ENCODE peak calls at places on chromosome 11, in four cellular contexts. T is Calu3, Y is HL-60, J is mesothelial cell of epicardium. U is an unnamed sample.

GRCh38 chr11:55624531-55624930 is 10.4 kb upstream of the OR4P4 start:
- DNase-seq in T (no peak), Y (no peak), J (no peak), U (no peak)

GRCh38 chr11:57568330-57568766 is 876 bp upstream of the UBE2L6 start:
- DNase-seq in T (peak; percentile 85), Y (peak; percentile 78), J (peak; percentile 92), U (no peak)

GRCh38 chr11:26263769-26264168 is 68.2 kb upstream of the ANO3 start:
- DNase-seq in T (no peak), Y (no peak), J (no peak), U (no peak)

GRCh38 chr11:69923641-69924307 is 104.6 kb upstream of the FGF3 start:
- DNase-seq in T (no peak), Y (no peak), J (no peak), U (no peak)

GRCh38 chr11:24709928-24710565 is 213.2 kb downstream of the LUZP2 start:
- DNase-seq in T (no peak), Y (no peak), J (no peak), U (no peak)

GRCh38 chr11:19321351-19321750 is 80.6 kb upstream of the E2F8 start:
- DNase-seq in T (no peak), Y (no peak), J (no peak), U (no peak)

GRCh38 chr11:3835752-3836151 is 5.0 kb downstream of the RHOG start:
- DNase-seq in T (no peak), Y (peak; percentile 52), J (no peak), U (no peak)

GRCh38 chr11:69134957-69135356 is 20.8 kb upstream of the SMIM38 start:
- DNase-seq in T (no peak), Y (no peak), J (no peak), U (no peak)

GRCh38 chr11:96203567-96204365 is 139.2 kb downstream of the MAML2 start:
- DNase-seq in T (no peak), Y (no peak), J (no peak), U (no peak)

DNA sequence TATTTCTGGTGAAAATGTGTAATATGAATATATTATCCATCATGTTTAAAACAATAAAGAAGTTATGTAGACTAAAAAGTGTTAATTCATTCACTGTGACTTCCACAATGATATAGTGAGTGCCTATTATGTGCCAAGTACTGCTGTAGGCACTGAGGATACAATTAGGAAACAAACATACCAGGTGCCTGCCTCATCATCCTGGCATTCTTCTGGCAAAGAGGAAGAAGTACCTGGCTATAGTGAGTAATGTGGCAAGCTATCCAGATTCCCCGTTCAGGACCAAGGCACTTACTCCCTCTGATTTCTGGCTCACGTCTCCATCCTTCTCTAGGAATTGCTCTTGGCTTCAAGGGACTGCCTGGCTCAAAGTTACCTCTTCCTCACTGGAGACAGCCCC is 77.5 kb upstream of the CLMP start:
- DNase-seq in T (no peak), Y (no peak), J (no peak), U (no peak)
- TF ChIP-seq CTCF in T (no peak), Y (no peak), J (no peak), U (no peak)

GRCh38 chr11:68018730-68019190 is 8.6 kb downstream of the ALDH3B1 start:
- DNase-seq in T (no peak), Y (no peak), J (no peak), U (no peak)

GRCh38 chr11:68020575-68020974 is 9.9 kb upstream of the NDUFS8 start:
- DNase-seq in T (peak; percentile 50), Y (no peak), J (no peak), U (peak; percentile 39)

GRCh38 chr11:68022531-68022930 is 8.0 kb upstream of the NDUFS8 start:
- DNase-seq in T (no peak), Y (no peak), J (no peak), U (no peak)

GRCh38 chr11:68019486-68019885 is 9.4 kb downstream of the ALDH3B1 start:
- DNase-seq in T (no peak), Y (no peak), J (no peak), U (no peak)

GRCh38 chr11:68021167-68021787 is 9.2 kb upstream of the NDUFS8 start:
- DNase-seq in T (peak; percentile 83), Y (no peak), J (no peak), U (no peak)
- TF ChIP-seq CTCF in T (peak; percentile 38), Y (no peak), J (no peak), U (no peak)

DNA sequence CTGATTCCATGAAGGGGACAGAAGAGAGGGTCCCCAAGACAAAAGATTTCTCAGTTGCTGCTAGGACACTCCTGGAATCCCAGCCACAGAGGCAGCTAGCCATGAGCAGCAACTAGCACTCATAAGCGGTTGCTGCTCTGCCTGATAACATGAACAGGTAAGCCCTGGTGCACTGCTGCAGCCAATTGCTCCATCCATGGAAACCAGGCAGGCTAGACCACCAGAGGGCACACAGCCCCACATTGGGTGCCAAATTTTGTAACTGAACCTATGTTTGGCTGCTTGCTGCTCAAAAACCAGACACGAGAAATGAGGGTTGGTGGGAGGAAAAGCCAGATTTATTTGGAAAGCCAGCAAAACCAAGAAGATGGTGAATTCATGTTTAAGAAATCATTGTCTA is 21.9 kb upstream of the QSER1 start:
- DNase-seq in T (peak; percentile 38), Y (peak; percentile 27), J (no peak), U (peak; percentile 41)
- TF ChIP-seq CTCF in T (peak; percentile 40), Y (no peak), J (no peak), U (peak; percentile 37)

GRCh38 chr11:10087621-10088225 is 206.3 kb downstream of the SBF2 start:
- DNase-seq in T (no peak), Y (no peak), J (no peak), U (no peak)
- TF ChIP-seq CTCF in T (no peak), Y (no peak), J (no peak), U (no peak)

GRCh38 chr11:68009391-68010000 is 631 bp upstream of the ALDH3B1 start:
- DNase-seq in T (no peak), Y (peak; percentile 70), J (no peak), U (no peak)
- TF ChIP-seq CTCF in T (peak; percentile 14), Y (no peak), J (no peak), U (no peak)

DNA sequence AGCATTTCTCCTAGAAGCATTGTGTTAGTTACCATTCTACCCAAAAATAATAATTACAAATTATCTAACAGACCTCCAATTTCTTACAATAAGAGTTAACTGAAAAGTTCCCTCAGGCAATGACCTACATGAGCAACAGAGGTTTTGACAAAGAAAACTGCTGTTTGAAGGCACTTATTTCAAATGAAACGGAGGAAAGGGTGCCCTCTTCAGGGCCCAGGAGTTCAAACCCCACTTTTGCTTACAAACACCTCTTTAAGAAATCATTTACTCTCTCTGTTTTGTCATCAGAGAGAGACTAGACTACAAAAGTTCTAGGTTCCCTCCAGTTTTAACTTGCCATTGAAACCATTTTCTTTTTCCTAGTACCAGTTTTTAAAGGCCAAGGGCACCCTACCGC is 56.7 kb downstream of the AMBRA1 start:
- DNase-seq in T (no peak), Y (no peak), J (no peak), U (no peak)
- TF ChIP-seq CTCF in T (no peak), Y (no peak), J (no peak), U (no peak)

DNA sequence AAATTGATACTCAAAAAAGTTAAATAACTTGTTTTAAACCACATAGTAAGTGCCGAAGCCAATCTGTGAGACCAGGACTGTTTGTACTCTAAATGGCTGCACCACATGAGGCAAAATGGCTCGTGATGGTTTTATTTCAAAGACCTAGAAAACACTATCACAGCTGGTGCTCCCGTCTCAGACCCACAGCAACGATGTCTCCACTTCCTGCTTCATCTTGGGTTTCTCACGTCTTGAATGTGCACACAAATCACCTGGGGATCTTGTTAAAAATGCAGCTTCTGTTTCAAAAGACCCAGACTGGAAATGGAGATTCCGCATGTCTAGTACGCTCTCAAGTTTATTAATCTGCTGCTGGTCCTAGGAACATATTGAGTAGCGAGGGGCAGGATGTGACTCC is 1.2 kb downstream of the CD3E start:
- DNase-seq in T (no peak), Y (no peak), J (no peak), U (no peak)
- TF ChIP-seq CTCF in T (no peak), Y (no peak), J (no peak), U (no peak)

DNA sequence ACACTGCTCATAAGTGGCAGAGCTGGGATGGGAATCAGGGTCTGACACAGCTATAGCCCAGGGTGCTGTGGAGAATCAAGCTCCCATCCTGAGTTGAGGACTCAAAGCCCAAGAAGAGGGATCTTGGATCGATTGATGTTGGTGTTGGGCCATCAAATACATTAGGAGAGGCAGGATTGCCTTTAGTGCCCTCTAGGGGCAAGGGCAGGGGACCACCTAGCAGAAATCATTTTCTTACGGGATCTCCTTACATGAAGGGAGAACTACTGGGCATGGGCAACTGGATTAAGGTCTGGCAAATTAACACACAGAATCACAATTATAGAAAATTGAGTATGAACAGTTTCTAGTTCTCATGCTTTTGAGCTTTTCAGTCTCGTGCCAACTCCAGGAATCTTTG is 24.9 kb upstream of the EMSY start:
- DNase-seq in T (peak; percentile 12), Y (peak; percentile 35), J (no peak), U (peak; percentile 22)
- TF ChIP-seq CTCF in T (peak; percentile 16), Y (peak; percentile 64), J (no peak), U (peak; percentile 46)

GRCh38 chr11:14259186-14259784 is 99.7 kb downstream of the RRAS2 start:
- DNase-seq in T (no peak), Y (no peak), J (no peak), U (no peak)
- TF ChIP-seq CTCF in T (no peak), Y (no peak), J (no peak), U (no peak)

U was measured in endothelial cell.